ENCODE peak calls at places on chromosomes 7 and 10, in ten cellular contexts. One of them, this sample, is unnamed.

GRCh38 chr10:98270786-98271185 is 2.8 kb upstream of the LOXL4 start:
- DNase-seq in kidney epithelial cell: no peak
- DNase-seq in lower leg skin: peak; percentile 77
- DNase-seq in brain microvascular endothelial cell: no peak
- DNase-seq in psoas muscle: no peak
- DNase-seq in PC-3: no peak
- DNase-seq in esophagus squamous epithelium: no peak
- DNase-seq in IMR-90: no peak
- DNase-seq in pancreas: no peak
- DNase-seq in tibial artery: no peak
- DNase-seq in this sample: no peak

GRCh38 chr7:1579481-1580421 is 9.9 kb upstream of the PSMG3 start:
- DNase-seq in kidney epithelial cell: no peak
- DNase-seq in lower leg skin: peak; percentile 93
- DNase-seq in brain microvascular endothelial cell: peak; percentile 25
- DNase-seq in psoas muscle: peak; percentile 88
- DNase-seq in PC-3: peak; percentile 75
- DNase-seq in esophagus squamous epithelium: no peak
- DNase-seq in IMR-90: peak; percentile 32
- DNase-seq in pancreas: peak; percentile 74
- DNase-seq in tibial artery: peak; percentile 80
- DNase-seq in this sample: peak; percentile 59

GRCh38 chr10:132910901-132911711 is 31.3 kb downstream of the CFAP46 start:
- DNase-seq in kidney epithelial cell: no peak
- DNase-seq in lower leg skin: no peak
- DNase-seq in brain microvascular endothelial cell: no peak
- DNase-seq in psoas muscle: peak; percentile 48
- DNase-seq in PC-3: no peak
- DNase-seq in esophagus squamous epithelium: no peak
- DNase-seq in IMR-90: no peak
- DNase-seq in pancreas: no peak
- DNase-seq in tibial artery: peak; percentile 51
- DNase-seq in this sample: no peak

GRCh38 chr10:117318909-117319308 is 56.3 kb downstream of the PDZD8 start:
- DNase-seq in kidney epithelial cell: no peak
- DNase-seq in lower leg skin: no peak
- DNase-seq in brain microvascular endothelial cell: no peak
- DNase-seq in psoas muscle: no peak
- DNase-seq in PC-3: peak; percentile 28
- DNase-seq in esophagus squamous epithelium: no peak
- DNase-seq in IMR-90: peak; percentile 35
- DNase-seq in pancreas: no peak
- DNase-seq in tibial artery: no peak
- DNase-seq in this sample: peak; percentile 39

GRCh38 chr10:133405272-133405671 is 11.3 kb downstream of the MTG1 start:
- DNase-seq in kidney epithelial cell: no peak
- DNase-seq in lower leg skin: no peak
- DNase-seq in brain microvascular endothelial cell: no peak
- DNase-seq in psoas muscle: no peak
- DNase-seq in PC-3: no peak
- DNase-seq in esophagus squamous epithelium: no peak
- DNase-seq in IMR-90: no peak
- DNase-seq in pancreas: no peak
- DNase-seq in tibial artery: no peak
- DNase-seq in this sample: no peak

GRCh38 chr7:100171087-100171681 is 2.8 kb upstream of the GAL3ST4 start:
- DNase-seq in kidney epithelial cell: no peak
- DNase-seq in lower leg skin: peak; percentile 85
- DNase-seq in brain microvascular endothelial cell: no peak
- DNase-seq in psoas muscle: peak; percentile 45
- DNase-seq in PC-3: no peak
- DNase-seq in esophagus squamous epithelium: no peak
- DNase-seq in IMR-90: no peak
- DNase-seq in pancreas: peak; percentile 36
- DNase-seq in tibial artery: no peak
- DNase-seq in this sample: no peak

GRCh38 chr10:31262672-31263071 is 56.3 kb upstream of the ZEB1 start:
- DNase-seq in kidney epithelial cell: no peak
- DNase-seq in lower leg skin: no peak
- DNase-seq in brain microvascular endothelial cell: peak; percentile 18
- DNase-seq in psoas muscle: no peak
- DNase-seq in PC-3: no peak
- DNase-seq in esophagus squamous epithelium: no peak
- DNase-seq in IMR-90: peak; percentile 69
- DNase-seq in pancreas: no peak
- DNase-seq in tibial artery: no peak
- DNase-seq in this sample: peak; percentile 95

GRCh38 chr7:108235451-108236061 is 105.4 kb upstream of the LAMB4 start:
- DNase-seq in kidney epithelial cell: no peak
- DNase-seq in lower leg skin: no peak
- DNase-seq in brain microvascular endothelial cell: no peak
- DNase-seq in psoas muscle: no peak
- DNase-seq in PC-3: no peak
- DNase-seq in esophagus squamous epithelium: no peak
- DNase-seq in IMR-90: peak; percentile 43
- DNase-seq in pancreas: no peak
- DNase-seq in tibial artery: no peak
- DNase-seq in this sample: peak; percentile 68

GRCh38 chr7:74637745-74638144 is 19.8 kb upstream of the GTF2I start:
- DNase-seq in kidney epithelial cell: no peak
- DNase-seq in lower leg skin: no peak
- DNase-seq in brain microvascular endothelial cell: no peak
- DNase-seq in psoas muscle: no peak
- DNase-seq in PC-3: peak; percentile 1
- DNase-seq in esophagus squamous epithelium: no peak
- DNase-seq in IMR-90: no peak
- DNase-seq in pancreas: no peak
- DNase-seq in tibial artery: no peak
- DNase-seq in this sample: no peak

GRCh38 chr10:129402459-129402858 is 64.6 kb upstream of the MGMT start:
- DNase-seq in kidney epithelial cell: no peak
- DNase-seq in lower leg skin: no peak
- DNase-seq in brain microvascular endothelial cell: no peak
- DNase-seq in psoas muscle: no peak
- DNase-seq in PC-3: no peak
- DNase-seq in esophagus squamous epithelium: no peak
- DNase-seq in IMR-90: no peak
- DNase-seq in pancreas: no peak
- DNase-seq in tibial artery: no peak
- DNase-seq in this sample: no peak

GRCh38 chr10:28952523-28952922 is 275.2 kb downstream of the BAMBI start:
- DNase-seq in kidney epithelial cell: no peak
- DNase-seq in lower leg skin: no peak
- DNase-seq in brain microvascular endothelial cell: no peak
- DNase-seq in psoas muscle: no peak
- DNase-seq in PC-3: no peak
- DNase-seq in esophagus squamous epithelium: no peak
- DNase-seq in IMR-90: peak; percentile 17
- DNase-seq in pancreas: no peak
- DNase-seq in tibial artery: no peak
- DNase-seq in this sample: no peak

GRCh38 chr10:43120948-43121290 is 17.3 kb upstream of the CSGALNACT2 start:
- DNase-seq in kidney epithelial cell: no peak
- DNase-seq in lower leg skin: peak; percentile 79
- DNase-seq in brain microvascular endothelial cell: no peak
- DNase-seq in psoas muscle: peak; percentile 50
- DNase-seq in PC-3: no peak
- DNase-seq in esophagus squamous epithelium: no peak
- DNase-seq in IMR-90: peak; percentile 8
- DNase-seq in pancreas: no peak
- DNase-seq in tibial artery: peak; percentile 73
- DNase-seq in this sample: no peak

GRCh38 chr10:88186335-88186734 is 322.9 kb downstream of the PTEN start:
- DNase-seq in kidney epithelial cell: no peak
- DNase-seq in lower leg skin: no peak
- DNase-seq in brain microvascular endothelial cell: peak; percentile 43
- DNase-seq in psoas muscle: no peak
- DNase-seq in PC-3: no peak
- DNase-seq in esophagus squamous epithelium: no peak
- DNase-seq in IMR-90: peak; percentile 87
- DNase-seq in pancreas: no peak
- DNase-seq in tibial artery: no peak
- DNase-seq in this sample: peak; percentile 76

GRCh38 chr7:95365151-95365550 is 31.0 kb downstream of the PON3 start:
- DNase-seq in kidney epithelial cell: peak; percentile 44
- DNase-seq in lower leg skin: no peak
- DNase-seq in brain microvascular endothelial cell: peak; percentile 70
- DNase-seq in psoas muscle: no peak
- DNase-seq in PC-3: peak; percentile 81
- DNase-seq in esophagus squamous epithelium: no peak
- DNase-seq in IMR-90: no peak
- DNase-seq in pancreas: no peak
- DNase-seq in tibial artery: no peak
- DNase-seq in this sample: no peak

GRCh38 chr10:94053639-94053932 is 59.9 kb downstream of the PLCE1 start:
- DNase-seq in kidney epithelial cell: no peak
- DNase-seq in lower leg skin: no peak
- DNase-seq in brain microvascular endothelial cell: no peak
- DNase-seq in psoas muscle: no peak
- DNase-seq in PC-3: no peak
- DNase-seq in esophagus squamous epithelium: no peak
- DNase-seq in IMR-90: no peak
- DNase-seq in pancreas: no peak
- DNase-seq in tibial artery: no peak
- DNase-seq in this sample: peak; percentile 48
- H3K4me3 ChIP-seq in kidney epithelial cell: no peak overlapping the region
- H3K4me3 ChIP-seq in lower leg skin: no peak overlapping the region
- H3K4me3 ChIP-seq in brain microvascular endothelial cell: no peak overlapping the region
- H3K4me3 ChIP-seq in psoas muscle: no peak overlapping the region
- H3K4me3 ChIP-seq in PC-3: no peak overlapping the region
- H3K4me3 ChIP-seq in esophagus squamous epithelium: no peak overlapping the region
- H3K4me3 ChIP-seq in IMR-90: no peak overlapping the region
- H3K4me3 ChIP-seq in pancreas: no peak overlapping the region
- H3K4me3 ChIP-seq in tibial artery: no peak overlapping the region
- H3K4me3 ChIP-seq in this sample: no peak overlapping the region

GRCh38 chr10:608331-609265 is 80.9 kb downstream of the DIP2C start:
- DNase-seq in kidney epithelial cell: no peak
- DNase-seq in lower leg skin: no peak
- DNase-seq in brain microvascular endothelial cell: no peak
- DNase-seq in psoas muscle: no peak
- DNase-seq in PC-3: no peak
- DNase-seq in esophagus squamous epithelium: no peak
- DNase-seq in IMR-90: peak; percentile 59
- DNase-seq in pancreas: no peak
- DNase-seq in tibial artery: no peak
- DNase-seq in this sample: peak; percentile 34

GRCh38 chr10:609868-610545 is 79.5 kb downstream of the DIP2C start:
- DNase-seq in kidney epithelial cell: no peak
- DNase-seq in lower leg skin: no peak
- DNase-seq in brain microvascular endothelial cell: no peak
- DNase-seq in psoas muscle: no peak
- DNase-seq in PC-3: no peak
- DNase-seq in esophagus squamous epithelium: no peak
- DNase-seq in IMR-90: no peak
- DNase-seq in pancreas: no peak
- DNase-seq in tibial artery: peak; percentile 58
- DNase-seq in this sample: no peak

GRCh38 chr10:606767-607544 is 82.5 kb downstream of the DIP2C start:
- DNase-seq in kidney epithelial cell: no peak
- DNase-seq in lower leg skin: no peak
- DNase-seq in brain microvascular endothelial cell: peak; percentile 11
- DNase-seq in psoas muscle: no peak
- DNase-seq in PC-3: no peak
- DNase-seq in esophagus squamous epithelium: no peak
- DNase-seq in IMR-90: peak; percentile 89
- DNase-seq in pancreas: no peak
- DNase-seq in tibial artery: peak; percentile 53
- DNase-seq in this sample: no peak

GRCh38 chr10:605632-606325 is 83.7 kb downstream of the DIP2C start:
- DNase-seq in kidney epithelial cell: no peak
- DNase-seq in lower leg skin: no peak
- DNase-seq in brain microvascular endothelial cell: no peak
- DNase-seq in psoas muscle: no peak
- DNase-seq in PC-3: no peak
- DNase-seq in esophagus squamous epithelium: no peak
- DNase-seq in IMR-90: no peak
- DNase-seq in pancreas: no peak
- DNase-seq in tibial artery: peak; percentile 57
- DNase-seq in this sample: no peak

GRCh38 chr10:607545-608196 is 81.8 kb downstream of the DIP2C start:
- DNase-seq in kidney epithelial cell: no peak
- DNase-seq in lower leg skin: no peak
- DNase-seq in brain microvascular endothelial cell: no peak
- DNase-seq in psoas muscle: no peak
- DNase-seq in PC-3: no peak
- DNase-seq in esophagus squamous epithelium: no peak
- DNase-seq in IMR-90: no peak
- DNase-seq in pancreas: no peak
- DNase-seq in tibial artery: peak; percentile 23
- DNase-seq in this sample: no peak
- TF ChIP-seq CTCF in kidney epithelial cell: no peak
- TF ChIP-seq CTCF in lower leg skin: no peak
- TF ChIP-seq CTCF in brain microvascular endothelial cell: no peak
- TF ChIP-seq CTCF in psoas muscle: no peak
- TF ChIP-seq CTCF in PC-3: no peak
- TF ChIP-seq CTCF in esophagus squamous epithelium: no peak
- TF ChIP-seq CTCF in IMR-90: no peak
- TF ChIP-seq CTCF in pancreas: no peak
- TF ChIP-seq CTCF in tibial artery: no peak
- TF ChIP-seq CTCF in this sample: no peak

GRCh38 chr10:112327678-112328077 is 44.5 kb downstream of the TECTB start:
- DNase-seq in kidney epithelial cell: no peak
- DNase-seq in lower leg skin: no peak
- DNase-seq in brain microvascular endothelial cell: no peak
- DNase-seq in psoas muscle: no peak
- DNase-seq in PC-3: no peak
- DNase-seq in esophagus squamous epithelium: no peak
- DNase-seq in IMR-90: no peak
- DNase-seq in pancreas: no peak
- DNase-seq in tibial artery: no peak
- DNase-seq in this sample: no peak
- H3K4me3 ChIP-seq in kidney epithelial cell: no peak overlapping the region
- H3K4me3 ChIP-seq in lower leg skin: no peak overlapping the region
- H3K4me3 ChIP-seq in brain microvascular endothelial cell: no peak overlapping the region
- H3K4me3 ChIP-seq in psoas muscle: no peak overlapping the region
- H3K4me3 ChIP-seq in PC-3: no peak overlapping the region
- H3K4me3 ChIP-seq in esophagus squamous epithelium: no peak overlapping the region
- H3K4me3 ChIP-seq in IMR-90: no peak overlapping the region
- H3K4me3 ChIP-seq in pancreas: no peak overlapping the region
- H3K4me3 ChIP-seq in tibial artery: no peak overlapping the region
- H3K4me3 ChIP-seq in this sample: no peak overlapping the region

DNA sequence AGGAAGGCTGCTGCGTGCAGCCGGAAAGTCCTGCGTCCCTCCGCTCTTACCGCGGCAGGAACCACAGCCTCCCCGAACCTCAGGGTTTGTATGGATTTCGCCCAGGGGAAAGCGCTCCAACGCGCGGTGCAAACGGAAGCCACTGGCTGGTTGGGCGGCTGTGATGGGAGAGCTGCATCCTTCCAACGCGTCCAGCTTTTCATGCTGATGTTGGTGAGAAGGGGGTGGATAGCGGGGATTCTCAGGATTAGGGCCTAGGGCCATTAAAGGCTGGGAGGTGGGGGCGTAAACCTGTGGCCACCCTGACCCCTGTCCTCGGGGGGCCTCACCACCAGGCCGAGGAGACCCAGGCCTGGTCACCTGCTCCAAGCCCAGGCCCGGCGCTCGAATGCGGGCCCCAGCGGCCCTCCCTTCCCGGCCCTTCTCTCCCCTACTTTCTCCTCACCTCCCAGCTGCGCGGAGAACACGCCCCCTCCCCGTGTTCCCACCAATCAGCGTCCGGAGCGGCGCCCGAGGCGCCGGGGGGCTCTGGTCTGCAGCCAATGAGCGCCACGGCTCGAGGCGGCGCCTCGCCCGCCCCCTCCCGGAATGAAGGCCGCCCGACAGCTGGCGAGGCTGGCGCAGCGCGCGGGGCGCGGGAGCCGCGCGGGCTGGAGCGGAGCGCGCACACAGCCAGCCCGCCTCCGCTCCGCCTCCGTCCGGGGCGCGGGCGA is 458 bp upstream of the NANOS1 start:
- DNase-seq in kidney epithelial cell: no peak
- DNase-seq in lower leg skin: peak; percentile 96
- DNase-seq in brain microvascular endothelial cell: peak; percentile 78
- DNase-seq in psoas muscle: peak; percentile 95
- DNase-seq in PC-3: peak; percentile 83
- DNase-seq in esophagus squamous epithelium: peak; percentile 25
- DNase-seq in IMR-90: peak; percentile 81
- DNase-seq in pancreas: peak; percentile 88
- DNase-seq in tibial artery: peak; percentile 88
- DNase-seq in this sample: peak; percentile 69
- TF ChIP-seq CTCF in kidney epithelial cell: no peak
- TF ChIP-seq CTCF in lower leg skin: no peak
- TF ChIP-seq CTCF in brain microvascular endothelial cell: peak; percentile 8
- TF ChIP-seq CTCF in psoas muscle: peak; percentile 33
- TF ChIP-seq CTCF in PC-3: no peak
- TF ChIP-seq CTCF in esophagus squamous epithelium: peak; percentile 33
- TF ChIP-seq CTCF in IMR-90: peak; percentile 26
- TF ChIP-seq CTCF in pancreas: no peak
- TF ChIP-seq CTCF in tibial artery: peak; percentile 25
- TF ChIP-seq CTCF in this sample: peak; percentile 11

This sample was measured in fibroblast of the aortic adventitia.